ENCODE peak calls at places on chromosomes 12 and 14, in five cellular contexts. I is osteocyte; Q is stimulated activated CD8-positive, alpha-beta memory T cell treated with anti-CD3 and anti-CD28 coated beads, Interleukin-4, amount 100 ng/mL, for 24 hours; D is cardiac fibroblast; B is left ventricle myocardium inferior. Z is an unnamed sample.

GRCh38 chr14:64732536-64733120 is 28.4 kb downstream of the PLEKHG3 start:
- DNase-seq in I (no peak), Q (no peak), D (no peak), B (peak; percentile 12), Z (no peak)

GRCh38 chr12:110754101-110754793 is 11.6 kb upstream of the PPP1CC start:
- DNase-seq in I (no peak), Q (no peak), D (peak; percentile 29), B (peak; percentile 35), Z (no peak)

GRCh38 chr12:109331546-109331945 is 16.2 kb upstream of the MYO1H start:
- DNase-seq in I (no peak), Q (no peak), D (no peak), B (no peak), Z (no peak)

GRCh38 chr12:121775501-121775900 is 18.0 kb downstream of the RHOF start:
- DNase-seq in I (no peak), Q (no peak), D (no peak), B (no peak), Z (no peak)

GRCh38 chr12:49828143-49829091 is at the start of gene NCKAP5L:
- DNase-seq in I (peak; percentile 98), Q (peak; percentile 92), D (peak; percentile 97), B (peak; percentile 98), Z (peak; percentile 89)

GRCh38 chr12:125389061-125389697 is 323.9 kb downstream of the AACS start:
- DNase-seq in I (peak; percentile 10), Q (no peak), D (no peak), B (no peak), Z (no peak)

GRCh38 chr12:89825591-89826449 is 117.2 kb upstream of the ATP2B1 start:
- DNase-seq in I (no peak), Q (no peak), D (peak; percentile 29), B (no peak), Z (no peak)

GRCh38 chr12:80954857-80955520 is 17.3 kb upstream of the LIN7A start:
- DNase-seq in I (no peak), Q (no peak), D (no peak), B (no peak), Z (no peak)

GRCh38 chr14:55446127-55446736 is 5.8 kb upstream of the TBPL2 start:
- DNase-seq in I (no peak), Q (peak; percentile 25), D (peak; percentile 92), B (no peak), Z (peak; percentile 84)

GRCh38 chr14:75514673-75515630 is 7.3 kb upstream of the BATF start:
- DNase-seq in I (no peak), Q (no peak), D (peak; percentile 32), B (peak; percentile 26), Z (no peak)

Z was measured in iPS DF 6.9.